ENCODE peak calls at places on chromosomes 13 and 19, in four cellular contexts. One of them, this sample, is unnamed.
A peak's percentile ranks its signal among the peaks of the same experiment; 100 is the strongest.

GRCh38 chr19:15196683-15197005 is 4.2 kb downstream of the NOTCH3 start:
- DNase-seq in neural progenitor cell: no peak
- DNase-seq in IMR-90: no peak
- DNase-seq in osteoblast: no peak
- DNase-seq in this sample: no peak

GRCh38 chr19:42280761-42281174 is 11.7 kb downstream of the CIC start:
- DNase-seq in osteoblast: peak; percentile 99
- DNase-seq in IMR-90: peak; percentile 17
- DNase-seq in neural progenitor cell: peak; percentile 51
- DNase-seq in this sample: no peak

GRCh38 chr19:3149089-3149488 is 13.3 kb downstream of the GNA15 start:
- DNase-seq in neural progenitor cell: no peak
- DNase-seq in osteoblast: no peak
- DNase-seq in IMR-90: no peak
- DNase-seq in this sample: no peak

GRCh38 chr13:71046360-71047079 is 820.5 kb downstream of the DACH1 start:
- DNase-seq in IMR-90: no peak
- DNase-seq in osteoblast: no peak
- DNase-seq in neural progenitor cell: peak; percentile 27
- DNase-seq in this sample: no peak

GRCh38 chr13:28684257-28684656 is 25.3 kb downstream of the POMP start:
- DNase-seq in IMR-90: no peak
- DNase-seq in osteoblast: no peak
- DNase-seq in neural progenitor cell: peak; percentile 77
- DNase-seq in this sample: peak; percentile 21

GRCh38 chr13:73064991-73065390 is 6.2 kb downstream of the KLF5 start:
- DNase-seq in IMR-90: no peak
- DNase-seq in neural progenitor cell: no peak
- DNase-seq in osteoblast: no peak
- DNase-seq in this sample: no peak

GRCh38 chr13:67775359-67775758 is 545.2 kb upstream of the PCDH9 start:
- DNase-seq in neural progenitor cell: no peak
- DNase-seq in osteoblast: no peak
- DNase-seq in IMR-90: no peak
- DNase-seq in this sample: no peak

GRCh38 chr19:41324921-41325639 is 15.1 kb downstream of the CCDC97 start:
- DNase-seq in neural progenitor cell: peak; percentile 60
- DNase-seq in IMR-90: peak; percentile 90
- DNase-seq in osteoblast: peak; percentile 96
- DNase-seq in this sample: peak; percentile 80

DNA sequence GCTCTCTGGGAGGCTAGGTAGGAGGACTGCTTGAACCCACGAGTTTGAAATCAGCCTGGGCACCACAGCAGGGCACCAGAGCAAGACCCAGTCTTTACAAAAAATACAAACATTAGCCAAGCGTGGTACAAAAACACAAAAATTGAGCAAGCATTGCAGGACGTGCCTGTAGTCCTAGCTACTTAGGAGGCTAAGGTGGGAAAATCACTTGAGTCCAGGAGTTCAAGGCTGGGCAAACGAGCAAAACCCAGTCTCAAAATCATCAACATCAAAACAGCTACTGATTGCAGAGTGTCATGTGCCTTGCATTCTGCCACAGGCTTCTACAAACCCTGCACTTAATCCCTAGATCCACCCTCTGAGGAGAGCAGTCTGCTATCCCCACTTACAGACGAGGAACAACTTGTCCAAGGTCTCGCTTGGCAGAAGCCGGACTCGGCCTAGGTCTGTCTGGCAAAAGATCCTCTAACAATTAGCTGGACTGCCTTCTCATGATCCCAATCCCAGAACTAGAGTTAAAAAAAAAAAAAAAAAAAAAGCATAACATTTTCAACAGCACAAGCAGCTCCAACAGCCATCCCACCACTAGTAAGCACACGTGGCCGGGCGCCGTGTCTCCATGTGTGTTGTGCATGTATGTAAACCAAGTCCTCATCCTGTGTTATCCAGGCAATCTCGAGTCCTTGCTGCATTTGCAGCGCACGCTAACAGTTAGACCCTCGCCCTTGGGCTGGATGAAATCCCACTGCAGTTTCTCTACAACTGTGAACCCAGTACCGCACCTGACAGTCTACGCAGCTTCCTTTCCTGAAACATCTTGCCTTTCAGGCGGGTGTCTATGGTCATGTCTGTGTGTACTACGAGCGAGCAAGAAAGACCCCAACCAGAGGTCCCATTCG is 2.0 kb downstream of the PPP6R1 start:
- DNase-seq in neural progenitor cell: no peak
- DNase-seq in osteoblast: no peak
- DNase-seq in IMR-90: no peak
- DNase-seq in this sample: no peak
- H4K20me1 ChIP-seq in neural progenitor cell: peaks cover 64% of the 10 kb centered on the region
- H4K20me1 ChIP-seq in osteoblast: peaks cover 61% of the 10 kb centered on the region
- H4K20me1 ChIP-seq in IMR-90: peaks cover 64% of the 10 kb centered on the region
- H4K20me1 ChIP-seq in this sample: peaks cover 64% of the 10 kb centered on the region

GRCh38 chr13:114202581-114202980 is 23.5 kb downstream of the CFAP97D2 start:
- DNase-seq in osteoblast: no peak
- DNase-seq in neural progenitor cell: no peak
- DNase-seq in IMR-90: no peak
- DNase-seq in this sample: no peak

GRCh38 chr13:114203536-114203935 is 24.5 kb downstream of the CFAP97D2 start:
- DNase-seq in neural progenitor cell: no peak
- DNase-seq in osteoblast: no peak
- DNase-seq in IMR-90: no peak
- DNase-seq in this sample: no peak

GRCh38 chr13:114200673-114201005 is 21.6 kb downstream of the CFAP97D2 start:
- DNase-seq in IMR-90: peak; percentile 19
- DNase-seq in neural progenitor cell: no peak
- DNase-seq in osteoblast: no peak
- DNase-seq in this sample: no peak

GRCh38 chr13:114208134-114208533 is 26.6 kb upstream of the CDC16 start:
- DNase-seq in osteoblast: no peak
- DNase-seq in neural progenitor cell: no peak
- DNase-seq in IMR-90: no peak
- DNase-seq in this sample: no peak

DNA sequence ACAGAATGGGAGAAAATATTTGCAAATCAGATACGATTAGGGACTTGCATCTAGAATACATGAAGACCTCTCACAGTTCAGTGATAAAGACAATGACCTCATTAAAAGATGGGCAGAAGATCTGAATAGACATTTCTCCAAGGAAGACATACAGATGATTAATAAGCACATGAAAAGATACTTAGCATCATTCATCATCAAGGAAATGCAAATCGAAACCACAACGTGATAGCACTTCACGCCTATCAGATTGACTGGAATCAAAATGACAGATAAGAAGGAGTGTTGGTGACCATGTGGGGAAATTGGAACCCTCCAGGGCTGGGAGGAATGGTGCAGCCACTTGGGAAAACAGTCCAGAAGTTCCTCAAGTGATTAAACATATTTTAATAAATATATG is 25.8 kb downstream of the CFAP97D2 start:
- DNase-seq in osteoblast: no peak
- DNase-seq in IMR-90: no peak
- DNase-seq in neural progenitor cell: no peak
- DNase-seq in this sample: no peak
- H2AFZ ChIP-seq in osteoblast: no peak overlapping the region
- H2AFZ ChIP-seq in IMR-90: no peak overlapping the region
- H2AFZ ChIP-seq in neural progenitor cell: no peak overlapping the region
- H2AFZ ChIP-seq in this sample: no peak overlapping the region

DNA sequence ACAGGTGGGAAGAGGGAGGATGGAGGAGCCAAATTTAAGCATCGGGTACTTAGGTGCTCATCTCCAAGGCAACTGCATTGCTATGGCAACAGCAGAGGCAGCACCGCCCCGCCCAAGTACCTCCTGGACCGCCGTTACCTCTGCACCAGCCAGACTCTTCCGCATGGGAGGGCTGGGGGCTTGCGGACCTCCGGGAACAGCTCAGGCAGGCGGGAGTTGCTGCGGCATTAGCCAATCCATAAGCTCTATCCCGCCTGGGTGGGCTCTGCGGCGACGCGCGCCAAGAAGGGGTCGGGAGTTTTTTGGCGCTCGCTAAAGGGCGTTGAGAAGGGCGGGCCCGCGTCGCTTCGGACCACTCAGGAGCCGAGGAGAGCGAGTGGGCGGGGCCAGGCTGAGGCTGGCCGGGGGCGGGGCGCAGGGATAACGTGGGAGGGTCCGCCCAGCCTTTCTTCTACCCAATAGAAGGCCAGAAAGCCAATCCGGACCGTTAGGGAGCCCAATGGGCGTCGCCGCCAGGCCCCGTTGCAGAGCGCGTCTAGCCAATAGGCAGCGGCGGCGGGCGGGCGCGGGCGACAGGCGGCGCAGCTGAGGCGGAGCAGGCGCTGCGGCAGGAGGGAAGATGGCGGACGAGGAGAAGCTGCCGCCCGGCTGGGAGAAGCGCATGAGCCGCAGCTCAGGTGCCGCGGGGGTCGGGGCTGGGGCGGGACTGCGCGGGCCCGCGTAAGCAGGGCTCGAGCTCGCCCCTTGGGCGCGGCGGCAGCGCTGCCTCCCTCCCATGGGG is at the start of gene PIN1:
- DNase-seq in neural progenitor cell: peak; percentile 100
- DNase-seq in osteoblast: peak; percentile 100
- DNase-seq in IMR-90: peak; percentile 97
- DNase-seq in this sample: peak; percentile 100
- H4K20me1 ChIP-seq in neural progenitor cell: peaks cover 24% of the 10 kb centered on the region
- H4K20me1 ChIP-seq in osteoblast: peaks cover 18% of the 10 kb centered on the region
- H4K20me1 ChIP-seq in IMR-90: peaks cover 3% of the 10 kb centered on the region
- H4K20me1 ChIP-seq in this sample: no peaks in the 10 kb centered on the region

GRCh38 chr13:76921516-76921915 is 26.8 kb upstream of the ACOD1 start:
- DNase-seq in neural progenitor cell: no peak
- DNase-seq in osteoblast: peak; percentile 9
- DNase-seq in IMR-90: no peak
- DNase-seq in this sample: no peak

GRCh38 chr13:76912476-76912875 is 26.3 kb upstream of the KCTD12 start:
- DNase-seq in neural progenitor cell: no peak
- DNase-seq in osteoblast: no peak
- DNase-seq in IMR-90: no peak
- DNase-seq in this sample: no peak

GRCh38 chr13:76917096-76917495 is 30.9 kb upstream of the KCTD12 start:
- DNase-seq in neural progenitor cell: no peak
- DNase-seq in IMR-90: peak; percentile 16
- DNase-seq in osteoblast: no peak
- DNase-seq in this sample: no peak
- H2AFZ ChIP-seq in neural progenitor cell: no peak overlapping the region
- H2AFZ ChIP-seq in IMR-90: no peak overlapping the region
- H2AFZ ChIP-seq in osteoblast: no peak overlapping the region
- H2AFZ ChIP-seq in this sample: peak overlapping the region; percentile 29

This sample was measured in hepatocyte.